ENCODE peak calls at places on chromosomes 11 and 22, in seven cellular contexts. Y is stomach, A is sigmoid colon, X is ovary, Z is transverse colon, G is GM12878, O is H1. B is an unnamed sample.

GRCh38 chr11:69911310-69912160 is 92.3 kb upstream of the FGF3 start:
- DNase-seq in Z (no peak), O (no peak), G (no peak), X (no peak), A (peak), Y (no peak), B (no peak)

GRCh38 chr11:100680070-100680469 is 7.0 kb upstream of the ARHGAP42 start:
- DNase-seq in X (no peak), A (no peak), G (no peak), Z (no peak), O (no peak), Y (no peak), B (no peak)

GRCh38 chr11:97729546-97730272 is 1291.0 kb upstream of the CNTN5 start:
- DNase-seq in X (no peak), Z (no peak), O (no peak), G (no peak), Y (no peak), A (no peak), B (no peak)

GRCh38 chr11:83140691-83141455 is 16.1 kb upstream of the PCF11 start:
- DNase-seq in G (peak), X (no peak), Z (no peak), O (no peak), Y (no peak), A (no peak), B (no peak)

GRCh38 chr11:77203901-77204755 is 76.1 kb downstream of the MYO7A start:
- DNase-seq in Z (peak), A (peak), Y (no peak), X (no peak), G (no peak), O (no peak), B (no peak)

GRCh38 chr22:28139993-28140392 is 220.9 kb upstream of the PITPNB start:
- DNase-seq in Z (no peak), X (no peak), A (no peak), O (no peak), Y (no peak), G (no peak), B (no peak)

GRCh38 chr11:96070453-96070852 is 146.5 kb upstream of the MTMR2 start:
- DNase-seq in G (no peak), X (no peak), O (no peak), Z (no peak), Y (no peak), A (no peak), B (no peak)

GRCh38 chr11:47280860-47281259 is 10.9 kb downstream of the MADD start:
- DNase-seq in A (no peak), Y (no peak), G (no peak), X (no peak), O (no peak), Z (no peak), B (no peak)

GRCh38 chr11:57881647-57882046 is 120.0 kb downstream of the CTNND1 start:
- DNase-seq in O (peak), Z (no peak), Y (no peak), X (no peak), A (no peak), G (no peak), B (no peak)

GRCh38 chr11:2576116-2576515 is 123.7 kb downstream of the KCNQ1OT1 start:
- DNase-seq in O (no peak), X (peak), Z (peak), Y (no peak), A (no peak), G (no peak), B (peak)

GRCh38 chr11:110529043-110529442 is 99.3 kb downstream of the FDX1 start:
- DNase-seq in Y (no peak), Z (no peak), G (no peak), A (no peak), O (no peak), X (no peak), B (no peak)

GRCh38 chr11:95913830-95914229 is 10.1 kb downstream of the MTMR2 start:
- DNase-seq in Z (no peak), X (no peak), G (no peak), A (no peak), O (no peak), Y (no peak), B (no peak)

GRCh38 chr11:126415128-126415527 is 59.6 kb downstream of the ST3GAL4 start:
- DNase-seq in Y (peak), X (peak), G (no peak), O (no peak), Z (peak), A (peak), B (peak)

GRCh38 chr22:42884616-42885375 is 27.7 kb upstream of the ARFGAP3 start:
- DNase-seq in Z (no peak), O (no peak), X (no peak), Y (no peak), A (no peak), G (no peak), B (no peak)

GRCh38 chr11:117395476-117395875 is 67.8 kb downstream of the CEP164 start:
- DNase-seq in O (no peak), Y (no peak), A (peak), Z (no peak), X (no peak), G (no peak), B (no peak)

GRCh38 chr22:45460288-45461109 is 42.2 kb upstream of the FBLN1 start:
- DNase-seq in Y (no peak), A (peak), G (no peak), O (no peak), Z (peak), X (peak), B (peak)

GRCh38 chr11:44815917-44816456 is 89.2 kb downstream of the TSPAN18 start:
- DNase-seq in O (no peak), A (no peak), Y (no peak), Z (no peak), X (no peak), G (no peak), B (no peak)

GRCh38 chr11:72238040-72238450 is 5.9 kb downstream of the PHOX2A start:
- DNase-seq in A (peak), Z (peak), Y (peak), G (no peak), O (peak), X (peak), B (no peak)

GRCh38 chr11:63671322-63672155 is at the start of gene ATL3:
- DNase-seq in X (peak), A (peak), O (peak), Z (peak), G (peak), Y (peak), B (peak)

GRCh38 chr11:47714554-47715081 is 551 bp downstream of the AGBL2 start:
- DNase-seq in X (no peak), O (no peak), G (no peak), Y (no peak), Z (peak), A (peak), B (no peak)

GRCh38 chr11:77411238-77411637 is 62.7 kb downstream of the PAK1 start:
- DNase-seq in G (no peak), O (no peak), A (peak), Y (no peak), Z (peak), X (peak), B (no peak)

GRCh38 chr11:46615756-46616155 is 1.3 kb downstream of the HARBI1 start:
- DNase-seq in Z (no peak), A (no peak), G (no peak), O (no peak), X (no peak), Y (no peak), B (no peak)

GRCh38 chr11:83256602-83257340 is 29.4 kb downstream of the CCDC90B start:
- DNase-seq in Z (no peak), X (no peak), Y (no peak), O (no peak), A (no peak), G (no peak), B (no peak)

GRCh38 chr11:9808943-9809342 is 145.1 kb downstream of the SWAP70 start:
- DNase-seq in G (no peak), O (no peak), A (no peak), Y (no peak), Z (no peak), X (no peak), B (no peak)

GRCh38 chr11:97739892-97740782 is 1280.6 kb upstream of the CNTN5 start:
- DNase-seq in Y (no peak), Z (no peak), A (no peak), O (no peak), G (no peak), X (no peak), B (no peak)

GRCh38 chr22:33126881-33127280 is 68.7 kb upstream of the SYN3 start:
- DNase-seq in G (no peak), Y (no peak), O (no peak), X (no peak), A (no peak), Z (no peak), B (no peak)

GRCh38 chr11:64673279-64673678 is 49.7 kb downstream of the NRXN2 start:
- DNase-seq in X (no peak), Y (no peak), G (no peak), O (no peak), Z (no peak), A (no peak), B (no peak)

GRCh38 chr11:82906931-82907330 is 5.4 kb downstream of the DDIAS start:
- DNase-seq in O (no peak), X (no peak), Y (no peak), Z (no peak), G (no peak), A (no peak), B (no peak)

GRCh38 chr11:33722579-33723234 is 13.5 kb downstream of the CD59 start:
- DNase-seq in Z (no peak), X (no peak), Y (no peak), O (no peak), A (no peak), G (peak), B (no peak)

GRCh38 chr22:32951081-32951806 is 106.9 kb downstream of the SYN3 start:
- DNase-seq in X (no peak), O (peak), A (no peak), Y (no peak), Z (no peak), G (no peak), B (no peak)

GRCh38 chr11:128690746-128691091 is 3.2 kb upstream of the FLI1 start:
- DNase-seq in Y (no peak), A (no peak), O (no peak), G (no peak), Z (no peak), X (no peak), B (no peak)
- TF ChIP-seq EP300 in Y (no peak), A (no peak), O (no peak), G (no peak), Z (no peak), X (no peak), B (no peak)

DNA sequence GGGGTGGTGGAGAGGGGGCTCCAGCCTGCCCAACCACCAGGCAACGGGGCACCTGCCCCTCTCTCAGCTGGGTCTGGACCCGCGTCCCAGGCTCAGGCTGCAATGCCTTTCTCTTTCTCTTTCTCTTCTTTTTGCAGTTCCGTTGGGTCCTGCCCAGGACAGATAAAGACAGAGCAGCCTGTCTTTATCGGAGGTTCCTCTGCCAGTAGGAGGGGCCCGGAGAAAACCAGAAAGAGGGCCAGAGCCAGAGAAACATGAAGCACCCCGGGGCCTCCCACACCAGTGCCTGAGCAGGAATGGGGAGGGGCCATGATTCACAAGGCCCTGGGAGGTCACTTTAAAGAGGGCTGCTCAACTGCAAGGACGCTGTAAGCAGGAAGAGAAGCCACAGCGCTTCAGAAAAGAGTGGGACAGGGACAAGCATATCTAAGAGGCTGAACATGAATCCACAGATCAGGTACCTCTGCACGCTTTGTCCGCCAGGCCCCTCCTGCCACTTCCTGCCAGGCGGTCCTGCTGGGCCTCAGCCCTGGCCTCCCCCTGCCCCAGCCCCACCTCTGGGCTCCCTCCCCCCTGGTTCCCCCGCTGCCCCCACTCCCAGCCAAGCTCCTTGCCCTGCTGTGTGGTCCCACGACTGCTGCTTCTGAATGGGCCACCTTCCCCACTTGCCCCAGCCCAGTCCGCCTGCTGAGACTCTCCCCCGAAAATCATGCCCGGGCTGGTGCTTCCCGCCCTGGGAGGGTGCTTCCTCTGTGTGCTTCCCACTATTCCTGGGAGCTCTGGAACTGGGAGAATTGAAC is at the start of gene APOBEC3C:
- DNase-seq in O (peak), Z (peak), Y (peak), A (peak), G (peak), X (peak), B (peak)
- TF ChIP-seq POLR2A in O (no peak), Z (peak), Y (no peak), A (no peak), G (peak), X (peak), B (peak)

DNA sequence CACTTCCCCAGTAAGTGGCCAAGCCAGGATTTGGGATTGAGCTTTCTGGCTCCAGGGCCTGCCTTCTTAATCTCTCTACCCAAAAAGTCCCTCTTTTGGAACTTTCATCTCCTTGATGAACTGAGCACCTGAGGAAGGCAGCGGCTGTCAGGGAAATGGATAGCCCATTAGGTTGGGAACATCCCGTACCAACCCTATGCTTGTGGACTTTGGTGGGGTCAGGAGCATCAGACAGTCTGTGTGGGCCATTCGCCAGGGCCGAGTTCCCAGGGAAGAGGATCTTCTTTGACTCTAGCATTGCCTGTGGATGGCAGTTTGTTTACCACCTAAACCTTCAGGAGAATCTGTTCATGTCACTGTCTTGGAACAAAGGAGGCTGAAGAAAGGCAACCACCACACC is 30.2 kb downstream of the ARHGEF17 start:
- DNase-seq in G (no peak), Y (no peak), A (peak), X (no peak), Z (no peak), O (no peak), B (no peak)
- TF ChIP-seq EP300 in G (no peak), Y (no peak), A (peak), X (no peak), Z (peak), O (no peak), B (peak)

DNA sequence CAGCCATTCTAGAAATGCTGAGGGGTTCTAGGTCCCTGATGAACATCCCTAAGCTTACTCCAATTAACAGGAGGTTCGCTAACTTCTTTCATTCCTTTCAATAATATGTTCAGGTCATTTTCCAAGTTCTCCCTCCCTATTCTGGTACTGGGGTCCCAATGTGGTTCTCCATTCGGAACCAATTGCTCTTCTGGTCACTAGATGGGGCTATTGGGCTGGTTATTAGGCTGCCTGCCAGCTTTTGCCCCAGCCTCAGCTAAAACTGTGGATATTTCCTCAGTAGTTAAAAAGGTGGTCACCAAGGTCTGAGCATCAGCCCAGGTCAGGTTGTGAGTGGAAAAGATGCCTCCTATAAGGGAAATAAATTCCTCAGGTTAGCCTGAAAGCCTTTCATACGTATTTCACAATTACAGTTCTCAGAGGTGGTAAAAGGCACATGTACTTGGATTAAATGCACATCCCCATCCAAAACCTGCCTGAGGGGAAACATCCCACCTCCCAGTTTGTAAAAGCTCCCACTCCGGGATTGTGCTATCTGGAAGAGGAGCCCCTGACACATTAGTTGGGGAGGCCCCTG is 161.1 kb upstream of the CCDC179 start:
- DNase-seq in Z (peak), G (no peak), X (no peak), Y (peak), A (no peak), O (no peak), B (no peak)
- TF ChIP-seq POLR2A in Z (no peak), G (no peak), X (no peak), Y (no peak), A (no peak), O (no peak), B (no peak)

DNA sequence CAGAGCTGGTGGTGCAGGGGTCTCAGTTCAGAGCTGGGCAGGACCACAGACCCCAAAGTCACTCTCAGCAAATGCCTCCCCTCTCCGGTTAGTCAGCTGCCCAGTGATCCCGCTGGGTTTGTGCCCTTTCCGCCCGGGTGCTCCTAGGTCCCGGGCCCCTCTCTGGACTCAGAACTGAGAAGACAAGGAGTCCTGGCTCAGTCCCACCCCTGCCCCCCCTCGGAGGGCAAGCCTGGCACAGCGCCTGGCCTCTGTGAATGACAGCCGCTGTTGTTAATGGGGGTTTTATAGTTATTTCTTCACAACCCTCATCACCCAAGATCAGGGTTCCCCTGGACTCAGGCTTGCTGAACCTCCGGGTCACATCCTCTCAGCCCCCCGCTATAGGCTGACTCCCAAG is 47.6 kb downstream of the ELFN2 start:
- DNase-seq in O (no peak), G (no peak), Z (no peak), Y (no peak), A (no peak), X (no peak), B (no peak)
- TF ChIP-seq EP300 in O (no peak), G (no peak), Z (no peak), Y (no peak), A (no peak), X (no peak), B (no peak)

GRCh38 chr22:44182591-44183588 is 2.2 kb downstream of the PARVG start:
- DNase-seq in Z (peak), O (no peak), G (no peak), Y (peak), X (no peak), A (peak), B (no peak)

GRCh38 chr22:44180706-44181032 is at the start of gene PARVG:
- DNase-seq in Z (peak), Y (no peak), X (no peak), G (peak), A (no peak), O (no peak), B (no peak)

GRCh38 chr22:44181912-44182590 is 1.3 kb downstream of the PARVG start:
- DNase-seq in O (no peak), X (no peak), Z (no peak), A (no peak), Y (no peak), G (no peak), B (no peak)

GRCh38 chr22:44179989-44180705 is 578 bp upstream of the PARVG start:
- DNase-seq in O (no peak), Z (no peak), G (no peak), Y (no peak), A (no peak), X (no peak), B (no peak)

DNA sequence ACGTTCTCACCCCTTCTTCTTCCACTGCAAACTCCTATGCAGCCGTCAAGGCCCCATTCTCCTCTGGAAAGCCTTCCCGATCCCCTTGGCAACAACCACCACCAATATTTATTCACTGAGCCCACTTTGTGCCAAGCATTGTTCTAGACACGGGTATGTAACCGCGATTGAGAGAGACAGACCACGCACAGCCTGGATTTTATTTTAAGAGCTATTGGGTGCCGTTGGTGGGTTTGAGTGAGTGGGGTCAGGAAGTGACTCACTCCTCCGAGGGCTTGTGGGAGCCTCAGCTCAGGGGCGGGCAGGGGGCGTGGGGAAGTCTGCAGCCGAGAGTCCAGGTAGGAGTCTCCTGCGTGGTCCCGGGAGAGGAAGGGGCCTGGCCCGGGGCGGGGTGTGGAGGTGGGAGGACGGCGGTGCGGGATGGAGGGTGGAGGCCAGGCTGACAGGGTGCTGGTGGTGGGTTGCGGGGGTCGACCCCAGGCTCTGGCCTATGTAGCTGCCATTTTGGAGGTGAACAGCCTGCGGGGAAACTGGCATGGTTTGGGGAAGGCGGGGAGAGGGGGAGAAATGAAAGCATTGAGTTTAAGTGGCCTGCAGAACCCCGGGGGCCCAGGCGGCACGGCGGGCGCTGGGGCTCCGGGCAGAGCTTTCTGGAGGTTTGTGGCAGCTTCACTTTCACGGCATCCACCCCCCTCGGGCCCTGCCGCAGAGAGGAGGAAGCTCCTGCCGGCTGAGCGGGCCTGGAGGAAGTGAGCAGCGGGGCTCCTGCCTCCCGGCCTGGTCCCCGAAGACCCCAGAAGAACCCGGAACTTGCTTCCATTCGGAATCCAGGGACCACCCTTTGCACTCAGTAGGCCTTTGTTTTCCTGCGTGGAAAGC is 547 bp downstream of the PARVG start:
- DNase-seq in A (no peak), X (no peak), G (no peak), O (no peak), Y (peak), Z (peak), B (no peak)
- TF ChIP-seq POLR2A in A (no peak), X (no peak), G (peak), O (no peak), Y (no peak), Z (no peak), B (peak)

B was measured in tibial nerve.